ENCODE peak calls at places on chromosome 21, in five cellular contexts. P, V, O, S and N are unnamed samples.

GRCh38 chr21:32914424-32915070 is 111.2 kb upstream of the OLIG2 start:
- DNase-seq in P (no peak), S (no peak), O (no peak), V (no peak), N (no peak)

GRCh38 chr21:46411691-46412090 is 47.0 kb upstream of the DIP2A start:
- DNase-seq in O (no peak), V (no peak), P (no peak), S (no peak), N (no peak)

GRCh38 chr21:33197546-33197945 is 32.2 kb upstream of the IFNAR2 start:
- DNase-seq in O (no peak), P (no peak), S (peak; percentile 25), V (no peak), N (peak; percentile 69)

GRCh38 chr21:14942801-14943490 is 121.9 kb downstream of the NRIP1 start:
- DNase-seq in V (no peak), P (no peak), S (no peak), O (no peak), N (no peak)

GRCh38 chr21:17931080-17931479 is 111.9 kb upstream of the C21orf91 start:
- DNase-seq in V (no peak), O (no peak), P (no peak), S (no peak), N (no peak)

GRCh38 chr21:25708467-25709065 is 26.1 kb downstream of the ATP5PF start:
- DNase-seq in V (peak; percentile 31), O (peak; percentile 59), P (peak; percentile 36), S (no peak), N (no peak)

GRCh38 chr21:42412636-42412933 is 8.9 kb downstream of the UBASH3A start:
- DNase-seq in P (no peak), V (no peak), S (no peak), O (no peak), N (no peak)

GRCh38 chr21:37796011-37796410 is 120.2 kb downstream of the KCNJ6 start:
- DNase-seq in P (no peak), V (no peak), O (no peak), S (no peak), N (no peak)

GRCh38 chr21:35154788-35155187 is 105.7 kb upstream of the RUNX1 start:
- DNase-seq in S (no peak), O (no peak), P (no peak), V (no peak), N (no peak)

GRCh38 chr21:44428281-44428942 is 26.9 kb upstream of the LRRC3 start:
- DNase-seq in V (peak; percentile 30), O (peak; percentile 27), S (no peak), P (no peak), N (no peak)

GRCh38 chr21:26246073-26246472 is 75.5 kb upstream of the APP start:
- DNase-seq in S (no peak), O (no peak), V (no peak), P (no peak), N (no peak)

GRCh38 chr21:17340081-17340480 is 172.8 kb upstream of the CXADR start:
- DNase-seq in V (no peak), P (no peak), S (no peak), O (no peak), N (no peak)

GRCh38 chr21:36423772-36424433 is 38.7 kb downstream of the CHAF1B start:
- DNase-seq in P (no peak), S (no peak), V (no peak), O (no peak), N (no peak)

GRCh38 chr21:31220567-31220966 is 123.5 kb downstream of the TIAM1 start:
- DNase-seq in V (no peak), O (no peak), P (no peak), S (no peak), N (no peak)

GRCh38 chr21:37636152-37636860 is 269.7 kb downstream of the DYRK1A start:
- DNase-seq in V (no peak), S (no peak), O (peak; percentile 77), P (no peak), N (no peak)

GRCh38 chr21:25977068-25977611 is 193.4 kb downstream of the APP start:
- DNase-seq in S (no peak), P (no peak), O (no peak), V (no peak), N (no peak)

GRCh38 chr21:37508341-37508740 is 141.8 kb downstream of the DYRK1A start:
- DNase-seq in V (no peak), O (no peak), P (no peak), S (no peak), N (no peak)

GRCh38 chr21:20999567-21000169 is 1.5 kb downstream of the NCAM2 start:
- DNase-seq in V (no peak), S (no peak), O (peak; percentile 72), P (peak; percentile 56), N (peak; percentile 42)

GRCh38 chr21:28991861-28992525 is 684 bp downstream of the LTN1 start:
- DNase-seq in V (no peak), P (no peak), O (peak; percentile 20), S (no peak), N (no peak)

GRCh38 chr21:42674351-42674940 is 21.0 kb downstream of the PDE9A start:
- DNase-seq in S (peak; percentile 75), V (no peak), O (no peak), P (peak; percentile 24), N (peak; percentile 86)